ENCODE peak calls at places on chromosomes 11 and 22, in five cellular contexts. T, X, O, C and L are unnamed samples.

GRCh38 chr11:64570341-64570740 is 20.7 kb upstream of the SLC22A12 start:
- DNase-seq in C (no peak), T (no peak), O (no peak), X (no peak), L (peak)

GRCh38 chr11:59503276-59503675 is at the start of gene OR4D11:
- DNase-seq in X (no peak), O (no peak), C (no peak), T (no peak), L (no peak)

GRCh38 chr11:122197055-122197987 is 81.3 kb upstream of the BLID start:
- DNase-seq in T (no peak), X (no peak), C (no peak), O (no peak), L (no peak)

GRCh38 chr22:33038131-33038772 is 19.9 kb downstream of the SYN3 start:
- DNase-seq in C (no peak), X (no peak), O (no peak), T (no peak), L (peak)

GRCh38 chr11:92667446-92668165 is 301.8 kb upstream of the MTNR1B start:
- DNase-seq in O (no peak), X (no peak), C (no peak), T (no peak), L (no peak)

GRCh38 chr11:33530824-33531223 is 169.8 kb downstream of the C11orf91 start:
- DNase-seq in C (no peak), T (no peak), X (no peak), O (no peak), L (no peak)

GRCh38 chr11:114195981-114196731 is 100.0 kb upstream of the NNMT start:
- DNase-seq in X (no peak), O (peak), T (peak), C (peak), L (no peak)

GRCh38 chr11:118115048-118115447 is 28.3 kb upstream of the SMIM35 start:
- DNase-seq in C (no peak), T (no peak), X (no peak), O (no peak), L (no peak)

GRCh38 chr22:20249797-20250354 is 18.2 kb downstream of the RTN4R start:
- DNase-seq in X (no peak), T (no peak), O (no peak), C (peak), L (no peak)

GRCh38 chr11:32438883-32439487 is 3.6 kb upstream of the WT1 start:
- DNase-seq in T (no peak), X (no peak), C (no peak), O (peak), L (no peak)

GRCh38 chr11:108887436-108888238 is 222.8 kb downstream of the DDX10 start:
- DNase-seq in X (no peak), C (no peak), T (no peak), O (no peak), L (no peak)

GRCh38 chr11:94790771-94791180 is 22.6 kb downstream of the AMOTL1 start:
- DNase-seq in X (no peak), C (no peak), O (no peak), T (no peak), L (no peak)

GRCh38 chr22:44752285-44753188 is at the start of gene ARHGAP8:
- DNase-seq in C (peak), T (peak), X (no peak), O (peak), L (no peak)
- TF ChIP-seq POLR2AphosphoS5 in C (no peak), T (no peak), X (no peak), O (peak), L (no peak)

GRCh38 chr11:8087756-8088155 is 6.7 kb downstream of the TUB start:
- DNase-seq in X (no peak), O (peak), C (no peak), T (no peak), L (peak)
- H3K27ac ChIP-seq in X (no peak), O (no peak), C (no peak), T (no peak), L (no peak)

GRCh38 chr22:29071261-29072045 is 1.4 kb upstream of the KREMEN1 start:
- DNase-seq in X (no peak), C (peak), O (peak), T (peak), L (peak)
- TF ChIP-seq POLR2A in X (peak), C (peak), O (no peak), T (no peak), L (no peak)

GRCh38 chr11:74633406-74634393 is 41.3 kb downstream of the POLD3 start:
- DNase-seq in C (no peak), T (no peak), X (no peak), O (no peak), L (no peak)

GRCh38 chr11:74636633-74637184 is 44.3 kb downstream of the POLD3 start:
- DNase-seq in O (no peak), X (no peak), C (no peak), T (no peak), L (no peak)

GRCh38 chr11:74639533-74639932 is 47.2 kb downstream of the POLD3 start:
- DNase-seq in C (no peak), T (no peak), X (no peak), O (no peak), L (no peak)

GRCh38 chr11:74630043-74630442 is 37.7 kb downstream of the POLD3 start:
- DNase-seq in T (no peak), X (no peak), C (no peak), O (no peak), L (no peak)

GRCh38 chr11:74634537-74634936 is 42.2 kb downstream of the POLD3 start:
- DNase-seq in X (no peak), O (no peak), C (no peak), T (no peak), L (no peak)
- TF ChIP-seq POLR2AphosphoS5 in X (no peak), O (no peak), C (peak), T (no peak), L (no peak)

DNA sequence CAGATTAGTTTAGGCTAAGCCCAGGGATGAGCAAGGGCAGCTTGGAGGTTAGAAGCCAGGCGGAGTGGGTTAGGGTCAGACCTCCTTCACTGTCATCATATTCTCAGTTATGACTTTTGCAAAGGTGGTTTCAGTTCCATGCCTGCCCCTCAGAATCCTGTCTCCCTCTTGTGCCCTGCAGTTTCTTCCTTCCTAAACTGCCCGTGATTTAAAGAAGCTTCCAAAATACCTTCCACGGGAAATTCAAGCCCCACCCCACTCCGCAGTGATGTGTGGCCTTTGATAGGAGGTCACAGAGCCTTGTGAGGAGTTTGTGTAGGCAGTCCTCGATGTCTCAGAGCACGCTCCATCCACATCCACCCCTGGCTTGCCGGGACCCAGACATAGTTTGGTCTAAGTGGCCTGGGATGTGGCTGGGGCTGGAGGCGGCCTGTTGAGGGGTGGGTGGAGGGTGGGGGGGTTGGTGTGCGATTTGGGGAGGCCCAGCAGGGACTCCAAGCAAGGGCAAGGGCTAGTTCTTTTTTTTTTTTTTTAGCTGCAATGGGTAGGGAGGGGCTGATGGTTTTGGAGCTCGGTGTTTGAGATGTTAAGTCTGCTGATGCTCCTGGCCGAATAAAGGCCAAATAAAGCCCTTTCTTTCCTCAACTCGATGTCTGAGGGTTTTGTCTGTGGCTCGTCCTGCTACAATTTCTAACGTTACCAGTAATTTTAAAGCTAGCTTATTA is 1.6 kb upstream of the IFITM1 start:
- DNase-seq in C (no peak), T (no peak), X (no peak), O (peak), L (no peak)
- H3K27ac ChIP-seq in C (peak), T (peak), X (peak), O (peak), L (peak)

GRCh38 chr11:77592727-77593126 is 3.0 kb downstream of the AQP11 start:
- DNase-seq in O (no peak), X (no peak), T (no peak), C (no peak), L (no peak)

GRCh38 chr11:77593883-77594282 is 4.1 kb downstream of the AQP11 start:
- DNase-seq in T (no peak), X (no peak), C (no peak), O (no peak), L (no peak)

GRCh38 chr11:77589181-77589520 is 602 bp upstream of the AQP11 start:
- DNase-seq in X (no peak), O (no peak), T (no peak), C (no peak), L (no peak)

GRCh38 chr11:77590194-77590591 is 440 bp downstream of the AQP11 start:
- DNase-seq in C (peak), O (no peak), X (no peak), T (peak), L (no peak)

GRCh38 chr11:77589521-77590193 is at the start of gene AQP11:
- DNase-seq in T (peak), C (peak), X (peak), O (peak), L (peak)
- TF ChIP-seq POLR2A in T (no peak), C (peak), X (peak), O (no peak), L (no peak)

GRCh38 chr11:128728767-128729587 is 35.1 kb downstream of the FLI1 start:
- DNase-seq in T (no peak), C (no peak), X (no peak), O (no peak), L (no peak)
- TF ChIP-seq POLR2AphosphoS5 in T (no peak), C (no peak), X (no peak), O (no peak), L (no peak)